ENCODE peak calls at places on chromosomes 13 and 19, in six cellular contexts. M is Panc1, P is A549, T is hepatocyte, Z is tibial artery, C is ovary. X is an unnamed sample.
A peak's percentile ranks its signal among the peaks of the same experiment; 100 is the strongest.

GRCh38 chr13:100392709-100393630 is 195.6 kb downstream of the GGACT start:
- DNase-seq in M (peak; percentile 94), T (peak; percentile 89), C (peak; percentile 70), P (peak; percentile 76), Z (peak; percentile 86), X (peak; percentile 97)

GRCh38 chr19:15421136-15421535 is 2.3 kb upstream of the AKAP8L start:
- DNase-seq in C (no peak), Z (no peak), M (no peak), T (no peak), P (no peak), X (no peak)

GRCh38 chr13:50679321-50679720 is 164.2 kb downstream of the DLEU7 start:
- DNase-seq in P (no peak), Z (no peak), M (no peak), C (no peak), T (no peak), X (no peak)

GRCh38 chr19:18613589-18614234 is 1.0 kb downstream of the TMEM59L start:
- DNase-seq in C (no peak), P (no peak), M (no peak), Z (no peak), T (no peak), X (no peak)

GRCh38 chr19:901216-902092 is 8.2 kb downstream of the RNU6-9 start:
- DNase-seq in P (no peak), C (no peak), Z (no peak), T (no peak), M (no peak), X (no peak)

GRCh38 chr13:67043901-67044300 is 186.2 kb downstream of the PCDH9 start:
- DNase-seq in C (no peak), Z (no peak), M (no peak), T (no peak), P (no peak), X (no peak)

GRCh38 chr13:30870049-30870884 is 35.8 kb upstream of the MEDAG start:
- DNase-seq in C (peak; percentile 85), T (peak; percentile 82), Z (peak; percentile 96), P (no peak), M (no peak), X (peak; percentile 93)

GRCh38 chr19:14580623-14581237 is 2.2 kb upstream of the CLEC17A start:
- DNase-seq in Z (no peak), T (no peak), P (no peak), M (no peak), C (no peak), X (no peak)

GRCh38 chr19:40358773-40359172 is 10.3 kb downstream of the PLD3 start:
- DNase-seq in T (no peak), C (no peak), P (no peak), Z (peak; percentile 39), M (no peak), X (no peak)

GRCh38 chr13:100440756-100441421 is 147.7 kb downstream of the GGACT start:
- DNase-seq in P (no peak), M (no peak), C (no peak), Z (no peak), T (no peak), X (no peak)

GRCh38 chr13:40755082-40755755 is 15.8 kb downstream of the MRPS31 start:
- DNase-seq in T (no peak), Z (no peak), C (no peak), P (no peak), M (no peak), X (no peak)

GRCh38 chr13:41716236-41716635 is 244.7 kb downstream of the VWA8 start:
- DNase-seq in P (no peak), M (no peak), C (no peak), T (no peak), Z (no peak), X (no peak)

GRCh38 chr13:26951581-26952177 is 191.1 kb upstream of the GPR12 start:
- DNase-seq in M (no peak), C (no peak), Z (no peak), P (no peak), T (peak; percentile 84), X (no peak)

GRCh38 chr19:15869873-15870272 is 28.0 kb downstream of the CYP4F2 start:
- DNase-seq in P (no peak), C (no peak), M (no peak), T (no peak), Z (no peak), X (no peak)

GRCh38 chr13:74444161-74444571 is 310.0 kb upstream of the KLF12 start:
- DNase-seq in P (no peak), M (no peak), Z (no peak), T (no peak), C (no peak), X (no peak)

GRCh38 chr13:112968910-112969691 is at the start of gene MCF2L:
- DNase-seq in C (peak; percentile 84), Z (no peak), P (peak; percentile 27), T (peak; percentile 80), M (no peak), X (peak; percentile 41)

GRCh38 chr19:11137542-11138384 is 17.8 kb downstream of the SPC24 start:
- DNase-seq in P (peak; percentile 55), M (no peak), Z (peak; percentile 87), C (peak; percentile 90), T (peak; percentile 88), X (peak; percentile 98)

GRCh38 chr13:64723735-64724134 is 2506.4 kb downstream of the PCDH9 start:
- DNase-seq in C (no peak), M (peak; percentile 81), P (peak; percentile 33), T (peak; percentile 52), Z (no peak), X (peak; percentile 49)

GRCh38 chr19:19776206-19777008 is 43.5 kb upstream of the ZNF14 start:
- DNase-seq in T (peak; percentile 98), Z (peak; percentile 99), M (peak; percentile 90), P (peak; percentile 75), C (peak; percentile 96), X (peak; percentile 96)

GRCh38 chr19:46520616-46521015 is 24.9 kb upstream of the PNMA8B start:
- DNase-seq in Z (no peak), P (no peak), T (no peak), M (no peak), C (no peak), X (no peak)

GRCh38 chr13:60062502-60062901 is 101.2 kb downstream of the DIAPH3 start:
- DNase-seq in C (no peak), M (no peak), T (no peak), Z (no peak), P (no peak), X (no peak)

GRCh38 chr19:54523403-54523802 is 20.8 kb downstream of the LAIR2 start:
- DNase-seq in T (no peak), C (no peak), Z (no peak), M (peak; percentile 97), P (no peak), X (peak; percentile 33)

GRCh38 chr19:54311486-54311885 is 1.5 kb downstream of the LILRA5 start:
- DNase-seq in C (no peak), Z (no peak), M (no peak), T (no peak), P (no peak), X (no peak)

DNA sequence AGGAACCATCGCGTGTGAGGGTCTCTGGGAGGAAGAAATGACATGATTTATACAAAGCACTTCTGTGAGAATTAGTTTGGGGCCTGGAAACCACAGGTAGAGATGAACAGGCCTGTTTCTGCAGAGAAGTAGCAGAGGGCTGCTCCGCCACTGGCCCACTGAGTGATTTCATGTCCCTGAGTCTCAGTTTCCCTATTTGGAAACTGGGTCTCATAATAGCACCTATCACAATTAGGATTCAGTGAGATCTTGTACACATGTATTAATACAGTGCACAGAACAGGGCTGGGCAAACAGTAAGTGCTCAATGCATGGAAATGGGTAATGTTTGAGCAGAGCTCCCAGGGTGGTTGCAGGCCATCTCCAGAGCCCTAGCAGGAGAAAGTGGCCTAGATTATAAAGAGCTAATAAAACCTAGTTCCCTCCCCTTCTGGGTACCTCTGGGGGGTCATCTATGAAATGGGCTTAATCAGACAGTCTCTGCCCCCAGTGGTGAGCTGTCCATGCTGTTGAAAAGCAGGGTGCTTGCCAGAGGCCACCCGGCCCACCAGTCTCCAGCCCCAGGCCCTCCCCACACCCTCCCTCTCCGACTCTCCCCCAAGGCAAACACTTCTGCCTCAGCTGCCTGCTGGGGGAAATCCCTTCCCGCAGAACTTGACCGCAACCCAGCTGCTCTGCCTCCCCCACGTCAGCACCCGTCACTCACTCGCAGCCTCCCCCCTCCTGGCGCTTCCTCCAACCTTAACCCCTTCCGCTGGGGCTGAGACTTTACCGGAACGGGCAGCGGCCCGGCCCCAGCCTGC is 4.5 kb downstream of the BCL3 start:
- DNase-seq in M (peak; percentile 54), Z (peak; percentile 88), T (peak; percentile 92), C (peak; percentile 88), P (peak; percentile 93), X (peak; percentile 73)
- TF ChIP-seq CTCF in M (no peak), Z (no peak), T (no peak), C (no peak), P (no peak), X (no peak)

GRCh38 chr19:29708553-29709439 is 6.3 kb downstream of the C19orf12 start:
- DNase-seq in M (no peak), T (peak; percentile 66), P (no peak), C (no peak), Z (no peak), X (no peak)
- H3K27ac ChIP-seq in M (no peak overlapping the region), T (peak overlapping the region; percentile 79), P (no peak overlapping the region), C (no peak overlapping the region), Z (peak overlapping the region; percentile 21), X (no peak overlapping the region)

DNA sequence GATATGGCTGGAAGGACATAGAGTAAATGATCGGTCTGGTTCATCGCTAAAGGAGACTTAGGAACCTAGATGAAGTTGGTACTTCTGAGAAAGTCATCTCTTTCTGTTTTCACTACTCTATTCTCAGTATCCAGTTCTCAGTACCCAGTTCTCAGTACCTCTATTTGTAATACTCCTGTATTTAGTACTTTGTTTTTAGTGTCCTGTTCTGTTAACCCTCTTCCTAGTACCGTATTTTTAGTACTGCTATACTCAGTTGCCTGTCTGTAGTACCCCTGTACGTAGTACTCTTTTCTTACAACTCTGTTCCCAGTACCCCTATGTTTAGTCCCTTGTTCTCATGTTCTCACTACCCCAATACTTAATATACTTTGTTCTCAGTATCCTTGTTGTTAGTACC is 1.2 kb downstream of the RFXAP start:
- DNase-seq in M (no peak), P (no peak), T (no peak), C (no peak), Z (no peak), X (no peak)
- H3K4me3 ChIP-seq in M (peak overlapping the region; percentile 70), P (peak overlapping the region; percentile 70), T (peak overlapping the region; percentile 86), C (peak overlapping the region; percentile 79), Z (peak overlapping the region; percentile 73), X (peak overlapping the region; percentile 79)

GRCh38 chr19:3805859-3806258 is 19.7 kb upstream of the MATK start:
- DNase-seq in Z (no peak), P (no peak), T (no peak), C (no peak), M (no peak), X (no peak)

GRCh38 chr19:3804429-3804828 is 18.2 kb upstream of the MATK start:
- DNase-seq in Z (no peak), C (no peak), T (no peak), P (no peak), M (no peak), X (no peak)

GRCh38 chr19:3801412-3802096 is 15.4 kb upstream of the MATK start:
- DNase-seq in P (no peak), Z (no peak), M (no peak), C (peak; percentile 28), T (no peak), X (no peak)

GRCh38 chr19:3803114-3803888 is 17.1 kb upstream of the MATK start:
- DNase-seq in P (no peak), M (no peak), T (no peak), Z (no peak), C (no peak), X (no peak)

GRCh38 chr19:3803986-3804385 is 17.8 kb upstream of the MATK start:
- DNase-seq in Z (no peak), M (no peak), C (no peak), T (no peak), P (no peak), X (no peak)
- TF ChIP-seq CTCF in Z (no peak), M (no peak), C (no peak), T (no peak), P (no peak), X (no peak)

GRCh38 chr13:99307648-99308339 is 595 bp upstream of the GPR183 start:
- DNase-seq in T (peak; percentile 63), Z (peak; percentile 40), M (peak; percentile 10), C (no peak), P (no peak), X (no peak)
- H3K27ac ChIP-seq in T (peak overlapping the region; percentile 68), Z (peak overlapping the region; percentile 76), M (no peak overlapping the region), C (peak overlapping the region; percentile 3), P (no peak overlapping the region), X (no peak overlapping the region)